ENCODE peak calls at places on chromosomes 2 and 18, in seven cellular contexts. A, O, S, U, I, Q and H are unnamed samples.

GRCh38 chr2:215692387-215693079 is 256.7 kb upstream of the FN1 start:
- DNase-seq in O (no peak), A (no peak), S (no peak), Q (no peak), U (no peak), I (no peak), H (no peak)

GRCh38 chr2:167764772-167765341 is 482.5 kb downstream of the STK39 start:
- DNase-seq in U (no peak), I (no peak), S (no peak), O (no peak), A (no peak), Q (no peak), H (no peak)

GRCh38 chr18:49185636-49186035 is 234.9 kb upstream of the SMAD7 start:
- DNase-seq in U (no peak), I (no peak), Q (no peak), A (no peak), S (no peak), O (no peak), H (no peak)

GRCh38 chr2:156800781-156801366 is 364.7 kb downstream of the GPD2 start:
- DNase-seq in O (no peak), I (no peak), U (no peak), A (no peak), S (no peak), Q (no peak), H (no peak)

GRCh38 chr2:109246616-109247015 is 117.6 kb downstream of the SH3RF3 start:
- DNase-seq in U (no peak), Q (no peak), A (no peak), I (no peak), S (no peak), O (no peak), H (no peak)

GRCh38 chr2:15758779-15759343 is 167.2 kb downstream of the DDX1 start:
- DNase-seq in A (no peak), U (no peak), Q (no peak), I (no peak), S (no peak), O (no peak), H (no peak)

GRCh38 chr2:207133862-207134519 is 31.8 kb downstream of the KLF7 start:
- DNase-seq in Q (peak; percentile 37), A (no peak), U (peak; percentile 14), I (no peak), S (no peak), O (no peak), H (no peak)

GRCh38 chr2:9057939-9058761 is 54.7 kb upstream of the MBOAT2 start:
- DNase-seq in S (no peak), U (peak; percentile 45), I (no peak), A (no peak), Q (no peak), O (no peak), H (no peak)

GRCh38 chr2:101012706-101013181 is 10.7 kb downstream of the RPL31 start:
- DNase-seq in S (no peak), A (peak; percentile 38), Q (peak; percentile 50), I (no peak), U (peak; percentile 19), O (peak; percentile 44), H (no peak)

GRCh38 chr2:108923019-108923700 is 65.9 kb downstream of the EDAR start:
- DNase-seq in S (no peak), Q (no peak), A (no peak), U (peak; percentile 73), O (no peak), I (peak; percentile 31), H (no peak)

GRCh38 chr2:96869281-96869823 is 528 bp downstream of the SEMA4C start:
- DNase-seq in Q (peak; percentile 57), O (peak; percentile 17), U (peak; percentile 77), S (peak; percentile 69), A (no peak), I (peak; percentile 83), H (peak; percentile 58)

GRCh38 chr2:157443795-157444642 is at the start of gene CYTIP:
- DNase-seq in U (no peak), O (peak; percentile 84), Q (no peak), A (peak; percentile 80), I (no peak), S (no peak), H (no peak)

GRCh38 chr2:138486347-138487198 is 15.0 kb upstream of the SPOPL start:
- DNase-seq in U (no peak), S (no peak), Q (no peak), A (no peak), I (no peak), O (no peak), H (no peak)

GRCh38 chr2:127414855-127415592 is 3.2 kb upstream of the PROC start:
- DNase-seq in Q (no peak), I (no peak), A (no peak), U (no peak), O (no peak), S (no peak), H (no peak)

GRCh38 chr2:88053301-88053700 is 2.3 kb downstream of the KRCC1 start:
- DNase-seq in O (no peak), S (no peak), A (no peak), I (no peak), U (no peak), Q (no peak), H (no peak)

GRCh38 chr2:160417745-160418397 is 75.7 kb downstream of the RBMS1 start:
- DNase-seq in I (no peak), O (peak; percentile 51), Q (no peak), U (no peak), A (no peak), S (no peak), H (no peak)

GRCh38 chr18:48840491-48840877 is 110.3 kb downstream of the SMAD7 start:
- DNase-seq in I (no peak), O (no peak), A (no peak), U (no peak), Q (no peak), S (peak; percentile 32), H (no peak)

GRCh38 chr2:205712508-205712907 is 30.2 kb downstream of the NRP2 start:
- DNase-seq in O (no peak), A (no peak), I (no peak), S (no peak), U (no peak), Q (no peak), H (no peak)

GRCh38 chr2:216687646-216688045 is 7.7 kb downstream of the IGFBP5 start:
- DNase-seq in O (peak; percentile 25), Q (peak; percentile 41), S (no peak), I (peak; percentile 92), U (no peak), A (no peak), H (no peak)

GRCh38 chr2:188668017-188668663 is 306.0 kb upstream of the COL3A1 start:
- DNase-seq in U (peak; percentile 0), I (no peak), S (no peak), A (no peak), O (no peak), Q (no peak), H (no peak)

GRCh38 chr2:221104391-221104811 is 467.7 kb downstream of the EPHA4 start:
- DNase-seq in I (peak; percentile 77), S (no peak), U (no peak), A (no peak), O (no peak), Q (no peak), H (no peak)

GRCh38 chr2:40668435-40668834 is 216.5 kb upstream of the SLC8A1 start:
- DNase-seq in S (no peak), A (no peak), U (no peak), O (no peak), Q (peak; percentile 28), I (no peak), H (no peak)

GRCh38 chr18:13376298-13376840 is 157.8 kb downstream of the LDLRAD4 start:
- DNase-seq in Q (no peak), U (no peak), I (peak; percentile 33), S (no peak), O (peak; percentile 56), A (peak; percentile 37), H (no peak)

GRCh38 chr2:235077046-235077445 is 125.2 kb downstream of the SH3BP4 start:
- DNase-seq in O (no peak), U (no peak), S (no peak), I (no peak), A (no peak), Q (no peak), H (no peak)

GRCh38 chr2:230899786-230900185 is 25.3 kb downstream of the GPR55 start:
- DNase-seq in Q (no peak), O (peak; percentile 60), I (no peak), U (no peak), A (no peak), S (no peak), H (no peak)

GRCh38 chr2:166293984-166294383 is 81.8 kb downstream of the SCN9A start:
- DNase-seq in I (no peak), A (no peak), Q (no peak), S (no peak), U (no peak), O (no peak), H (no peak)

GRCh38 chr2:37896319-37896718 is 28.8 kb upstream of the RMDN2 start:
- DNase-seq in I (peak; percentile 66), O (peak; percentile 23), U (no peak), S (no peak), A (no peak), Q (no peak), H (no peak)

GRCh38 chr2:174522553-174522952 is 35.7 kb upstream of the GPR155 start:
- DNase-seq in U (no peak), A (no peak), O (no peak), I (no peak), Q (no peak), S (no peak), H (peak; percentile 20)

GRCh38 chr2:71607490-71607889 is 154.1 kb downstream of the DYSF start:
- DNase-seq in Q (no peak), U (no peak), I (peak; percentile 20), O (no peak), A (no peak), S (no peak), H (no peak)

GRCh38 chr2:233779722-233780121 is 1.6 kb downstream of the MROH2A start:
- DNase-seq in U (no peak), Q (no peak), A (no peak), I (no peak), S (no peak), O (no peak), H (no peak)

GRCh38 chr18:77124452-77124922 is 8.1 kb downstream of the MBP start:
- DNase-seq in U (no peak), I (no peak), Q (no peak), O (peak; percentile 81), A (peak; percentile 50), S (no peak), H (no peak)

GRCh38 chr2:162013514-162014205 is 60.4 kb downstream of the DPP4 start:
- DNase-seq in S (no peak), Q (no peak), I (no peak), U (no peak), O (peak; percentile 31), A (peak; percentile 47), H (no peak)

GRCh38 chr2:25337276-25337675 is 4.4 kb downstream of the DNMT3A start:
- DNase-seq in O (peak; percentile 53), S (no peak), I (no peak), Q (no peak), U (no peak), A (peak; percentile 45), H (no peak)

GRCh38 chr2:237979331-237979730 is 12.5 kb downstream of the UBE2F start:
- DNase-seq in S (no peak), Q (no peak), O (no peak), A (no peak), U (no peak), I (no peak), H (no peak)